ENCODE peak calls at places on chromosome 21, in five cellular contexts. One of them, this sample, is unnamed.

GRCh38 chr21:39111928-39112327 is 71.3 kb downstream of the PSMG1 start:
- DNase-seq in GM12864: no peak
- DNase-seq in HEK293T: no peak
- DNase-seq in astrocyte of the cerebellum: peak
- DNase-seq in stimulated activated CD8-positive, alpha-beta memory T cell treated with anti-CD3 and anti-CD28 coated beads, Interleukin-4, amount 100 ng/mL, for 24 hours: no peak
- DNase-seq in this sample: no peak

GRCh38 chr21:41460578-41461527 is 34.8 kb downstream of the MX1 start:
- DNase-seq in GM12864: peak
- DNase-seq in HEK293T: peak
- DNase-seq in astrocyte of the cerebellum: peak
- DNase-seq in stimulated activated CD8-positive, alpha-beta memory T cell treated with anti-CD3 and anti-CD28 coated beads, Interleukin-4, amount 100 ng/mL, for 24 hours: peak
- DNase-seq in this sample: peak

GRCh38 chr21:15842565-15842880 is 112.7 kb downstream of the USP25 start:
- DNase-seq in GM12864: no peak
- DNase-seq in HEK293T: no peak
- DNase-seq in astrocyte of the cerebellum: no peak
- DNase-seq in stimulated activated CD8-positive, alpha-beta memory T cell treated with anti-CD3 and anti-CD28 coated beads, Interleukin-4, amount 100 ng/mL, for 24 hours: no peak
- DNase-seq in this sample: no peak

GRCh38 chr21:22710725-22711124 is 1712.5 kb downstream of the NCAM2 start:
- DNase-seq in GM12864: no peak
- DNase-seq in HEK293T: no peak
- DNase-seq in astrocyte of the cerebellum: no peak
- DNase-seq in stimulated activated CD8-positive, alpha-beta memory T cell treated with anti-CD3 and anti-CD28 coated beads, Interleukin-4, amount 100 ng/mL, for 24 hours: no peak
- DNase-seq in this sample: no peak

GRCh38 chr21:46559291-46559983 is 45.4 kb downstream of the S100B start:
- DNase-seq in GM12864: no peak
- DNase-seq in HEK293T: no peak
- DNase-seq in astrocyte of the cerebellum: no peak
- DNase-seq in stimulated activated CD8-positive, alpha-beta memory T cell treated with anti-CD3 and anti-CD28 coated beads, Interleukin-4, amount 100 ng/mL, for 24 hours: peak
- DNase-seq in this sample: peak

GRCh38 chr21:44766818-44767354 is 34.7 kb downstream of the UBE2G2 start:
- DNase-seq in GM12864: no peak
- DNase-seq in HEK293T: no peak
- DNase-seq in astrocyte of the cerebellum: no peak
- DNase-seq in stimulated activated CD8-positive, alpha-beta memory T cell treated with anti-CD3 and anti-CD28 coated beads, Interleukin-4, amount 100 ng/mL, for 24 hours: no peak
- DNase-seq in this sample: no peak

GRCh38 chr21:45478115-45478801 is 64.0 kb downstream of the SLC19A1 start:
- DNase-seq in GM12864: peak
- DNase-seq in HEK293T: peak
- DNase-seq in astrocyte of the cerebellum: peak
- DNase-seq in stimulated activated CD8-positive, alpha-beta memory T cell treated with anti-CD3 and anti-CD28 coated beads, Interleukin-4, amount 100 ng/mL, for 24 hours: peak
- DNase-seq in this sample: peak

GRCh38 chr21:28671549-28672195 is 321.0 kb downstream of the LTN1 start:
- DNase-seq in GM12864: no peak
- DNase-seq in HEK293T: no peak
- DNase-seq in astrocyte of the cerebellum: no peak
- DNase-seq in stimulated activated CD8-positive, alpha-beta memory T cell treated with anti-CD3 and anti-CD28 coated beads, Interleukin-4, amount 100 ng/mL, for 24 hours: no peak
- DNase-seq in this sample: no peak

GRCh38 chr21:27132270-27132669 is 165.4 kb upstream of the ADAMTS5 start:
- DNase-seq in GM12864: no peak
- DNase-seq in HEK293T: no peak
- DNase-seq in astrocyte of the cerebellum: peak
- DNase-seq in stimulated activated CD8-positive, alpha-beta memory T cell treated with anti-CD3 and anti-CD28 coated beads, Interleukin-4, amount 100 ng/mL, for 24 hours: no peak
- DNase-seq in this sample: no peak

GRCh38 chr21:44300262-44300959 is 558 bp downstream of the PFKL start:
- DNase-seq in GM12864: no peak
- DNase-seq in HEK293T: peak
- DNase-seq in astrocyte of the cerebellum: no peak
- DNase-seq in stimulated activated CD8-positive, alpha-beta memory T cell treated with anti-CD3 and anti-CD28 coated beads, Interleukin-4, amount 100 ng/mL, for 24 hours: peak
- DNase-seq in this sample: peak

GRCh38 chr21:36330904-36331303 is 10.9 kb downstream of the MORC3 start:
- DNase-seq in GM12864: no peak
- DNase-seq in HEK293T: peak
- DNase-seq in astrocyte of the cerebellum: no peak
- DNase-seq in stimulated activated CD8-positive, alpha-beta memory T cell treated with anti-CD3 and anti-CD28 coated beads, Interleukin-4, amount 100 ng/mL, for 24 hours: no peak
- DNase-seq in this sample: no peak

GRCh38 chr21:28636988-28637691 is 355.5 kb downstream of the LTN1 start:
- DNase-seq in GM12864: no peak
- DNase-seq in HEK293T: no peak
- DNase-seq in astrocyte of the cerebellum: peak
- DNase-seq in stimulated activated CD8-positive, alpha-beta memory T cell treated with anti-CD3 and anti-CD28 coated beads, Interleukin-4, amount 100 ng/mL, for 24 hours: no peak
- DNase-seq in this sample: no peak

GRCh38 chr21:29053011-29053553 is 20.4 kb downstream of the CCT8 start:
- DNase-seq in GM12864: no peak
- DNase-seq in HEK293T: no peak
- DNase-seq in astrocyte of the cerebellum: no peak
- DNase-seq in stimulated activated CD8-positive, alpha-beta memory T cell treated with anti-CD3 and anti-CD28 coated beads, Interleukin-4, amount 100 ng/mL, for 24 hours: no peak
- DNase-seq in this sample: no peak

GRCh38 chr21:27550258-27550657 is 583.4 kb upstream of the ADAMTS5 start:
- DNase-seq in GM12864: no peak
- DNase-seq in HEK293T: no peak
- DNase-seq in astrocyte of the cerebellum: no peak
- DNase-seq in stimulated activated CD8-positive, alpha-beta memory T cell treated with anti-CD3 and anti-CD28 coated beads, Interleukin-4, amount 100 ng/mL, for 24 hours: no peak
- DNase-seq in this sample: no peak

GRCh38 chr21:42311816-42312625 is 3.2 kb downstream of the TFF3 start:
- DNase-seq in GM12864: no peak
- DNase-seq in HEK293T: no peak
- DNase-seq in astrocyte of the cerebellum: no peak
- DNase-seq in stimulated activated CD8-positive, alpha-beta memory T cell treated with anti-CD3 and anti-CD28 coated beads, Interleukin-4, amount 100 ng/mL, for 24 hours: no peak
- DNase-seq in this sample: no peak

GRCh38 chr21:42469272-42469671 is 26.8 kb downstream of the RSPH1 start:
- DNase-seq in GM12864: peak
- DNase-seq in HEK293T: no peak
- DNase-seq in astrocyte of the cerebellum: no peak
- DNase-seq in stimulated activated CD8-positive, alpha-beta memory T cell treated with anti-CD3 and anti-CD28 coated beads, Interleukin-4, amount 100 ng/mL, for 24 hours: no peak
- DNase-seq in this sample: no peak

GRCh38 chr21:43825610-43825935 is 36.2 kb downstream of the RRP1 start:
- DNase-seq in GM12864: no peak
- DNase-seq in HEK293T: no peak
- DNase-seq in astrocyte of the cerebellum: no peak
- DNase-seq in stimulated activated CD8-positive, alpha-beta memory T cell treated with anti-CD3 and anti-CD28 coated beads, Interleukin-4, amount 100 ng/mL, for 24 hours: no peak
- DNase-seq in this sample: no peak

GRCh38 chr21:37427221-37427620 is 60.6 kb downstream of the DYRK1A start:
- DNase-seq in GM12864: no peak
- DNase-seq in HEK293T: no peak
- DNase-seq in astrocyte of the cerebellum: no peak
- DNase-seq in stimulated activated CD8-positive, alpha-beta memory T cell treated with anti-CD3 and anti-CD28 coated beads, Interleukin-4, amount 100 ng/mL, for 24 hours: no peak
- DNase-seq in this sample: no peak